ENCODE peak calls at places on chromosomes 4 and X, in eight cellular contexts. C is neuronal stem cell; E is fibroblast of the conjunctiva; D is SIG-M5; F is H9; Q is COR-L47; J is activated T-cell treated with anti-CD3 and anti-CD28 coated beads, Interleukin-2, amount 50 U/mL, for 1 hour; K is Panc1. O is an unnamed sample.

GRCh38 chrX:72202792-72203401 is 21.3 kb downstream of the PIN4 start:
- DNase-seq in C (no peak), E (no peak), D (no peak), F (peak), Q (no peak), J (no peak), K (no peak), O (no peak)

GRCh38 chrX:37755073-37755472 is 24.8 kb upstream of the CYBB start:
- DNase-seq in C (no peak), E (no peak), D (peak), F (no peak), Q (no peak), J (no peak), K (no peak), O (no peak)

GRCh38 chr4:145566086-145566708 is 53.0 kb upstream of the MMAA start:
- DNase-seq in C (no peak), E (no peak), D (no peak), F (no peak), Q (no peak), J (no peak), K (no peak), O (no peak)

GRCh38 chr4:14196141-14196540 is 568.6 kb upstream of the BOD1L1 start:
- DNase-seq in C (peak), E (peak), D (no peak), F (peak), Q (no peak), J (no peak), K (no peak), O (peak)

GRCh38 chr4:174136013-174136412 is 147.5 kb downstream of the FBXO8 start:
- DNase-seq in C (peak), E (no peak), D (no peak), F (no peak), Q (no peak), J (no peak), K (no peak), O (no peak)

GRCh38 chrX:120309873-120310730 is 1.2 kb downstream of the TMEM255A start:
- DNase-seq in C (peak), E (no peak), D (no peak), F (peak), Q (no peak), J (peak), K (no peak), O (no peak)

GRCh38 chr4:171117457-171117856 is 695.7 kb upstream of the GALNTL6 start:
- DNase-seq in C (no peak), E (no peak), D (no peak), F (no peak), Q (no peak), J (no peak), K (no peak), O (no peak)

GRCh38 chrX:8813036-8813435 is 11.9 kb upstream of the FAM9A start:
- DNase-seq in C (no peak), E (no peak), D (no peak), F (no peak), Q (no peak), J (no peak), K (no peak), O (no peak)

GRCh38 chr4:111037591-111037990 is 414.7 kb upstream of the PITX2 start:
- DNase-seq in C (no peak), E (no peak), D (no peak), F (no peak), Q (peak), J (no peak), K (no peak), O (no peak)

GRCh38 chrX:41333744-41333993 is 293 bp upstream of the DDX3X start:
- DNase-seq in C (peak), E (peak), D (no peak), F (no peak), Q (peak), J (no peak), K (peak), O (peak)

GRCh38 chrX:66760648-66761047 is 121.8 kb upstream of the EDA2R start:
- DNase-seq in C (no peak), E (no peak), D (no peak), F (no peak), Q (no peak), J (no peak), K (no peak), O (no peak)

GRCh38 chrX:63747331-63747730 is 37.7 kb downstream of the ARHGEF9 start:
- DNase-seq in C (no peak), E (peak), D (no peak), F (no peak), Q (no peak), J (no peak), K (no peak), O (no peak)

GRCh38 chr4:79831701-79832514 is 241.1 kb downstream of the ANTXR2 start:
- DNase-seq in C (no peak), E (no peak), D (no peak), F (no peak), Q (no peak), J (no peak), K (no peak), O (no peak)

GRCh38 chrX:68684291-68684918 is 36.9 kb downstream of the STARD8 start:
- DNase-seq in C (no peak), E (no peak), D (no peak), F (no peak), Q (no peak), J (no peak), K (no peak), O (no peak)

GRCh38 chr4:4394644-4395043 is 7.7 kb downstream of the NSG1 start:
- DNase-seq in C (no peak), E (no peak), D (no peak), F (no peak), Q (no peak), J (no peak), K (no peak), O (no peak)

GRCh38 chr4:5751073-5751917 is 40.3 kb downstream of the EVC start:
- DNase-seq in C (no peak), E (peak), D (no peak), F (peak), Q (no peak), J (no peak), K (no peak), O (no peak)

GRCh38 chrX:104972737-104973136 is 247.8 kb downstream of the TEX13A start:
- DNase-seq in C (no peak), E (no peak), D (no peak), F (no peak), Q (no peak), J (no peak), K (no peak), O (no peak)

O was measured in glomerular endothelial cell.